ENCODE peak calls at places on chromosomes 11 and 22, in five cellular contexts. O is endothelial cell, A is fibroblast of lung, C is AG10803, W is astrocyte of the spinal cord. S is an unnamed sample.

GRCh38 chr11:2265854-2266585 is 4.4 kb downstream of the ASCL2 start:
- DNase-seq in O (no peak), W (no peak), A (no peak), C (no peak), S (no peak)

GRCh38 chr11:34731596-34731995 is 110.7 kb downstream of the EHF start:
- DNase-seq in W (no peak), O (no peak), C (peak; percentile 1), A (no peak), S (no peak)

GRCh38 chr11:75595511-75595910 is 33.5 kb downstream of the SERPINH1 start:
- DNase-seq in C (no peak), W (no peak), A (no peak), O (no peak), S (no peak)

GRCh38 chr11:19868281-19868821 is 155.7 kb downstream of the NAV2 start:
- DNase-seq in O (no peak), C (peak; percentile 93), W (peak; percentile 75), A (peak; percentile 91), S (no peak)

GRCh38 chr11:37504066-37504611 is 906.1 kb upstream of the RAG2 start:
- DNase-seq in C (peak; percentile 52), A (peak; percentile 68), O (no peak), W (peak; percentile 90), S (peak; percentile 30)

GRCh38 chr11:78109011-78109685 is 29.5 kb upstream of the NDUFC2 start:
- DNase-seq in W (no peak), O (no peak), C (no peak), A (no peak), S (no peak)

GRCh38 chr22:37198290-37199102 is 10.4 kb upstream of the C1QTNF6 start:
- DNase-seq in W (peak; percentile 72), C (peak; percentile 68), A (peak; percentile 67), O (peak; percentile 91), S (peak; percentile 86)

GRCh38 chr11:112485280-112485679 is 224.6 kb upstream of the PLET1 start:
- DNase-seq in C (no peak), W (no peak), A (no peak), O (no peak), S (no peak)

GRCh38 chr11:47003180-47003877 is 66.8 kb downstream of the CSTPP1 start:
- DNase-seq in W (no peak), A (no peak), C (peak; percentile 24), O (no peak), S (no peak)

GRCh38 chr11:2794947-2795346 is 90.6 kb downstream of the CDKN1C start:
- DNase-seq in C (no peak), W (no peak), A (no peak), O (no peak), S (no peak)

GRCh38 chr11:128911239-128911638 is 20.1 kb downstream of the KCNJ5 start:
- DNase-seq in C (no peak), O (no peak), A (no peak), W (no peak), S (no peak)

GRCh38 chr11:107648247-107648646 is 57.3 kb downstream of the ELMOD1 start:
- DNase-seq in O (no peak), W (no peak), C (no peak), A (no peak), S (no peak)

GRCh38 chr11:75637998-75638397 is 30.8 kb downstream of the MAP6 start:
- DNase-seq in A (no peak), W (no peak), O (no peak), C (no peak), S (no peak)

GRCh38 chr11:112639469-112639868 is 321.8 kb upstream of the NCAM1 start:
- DNase-seq in C (no peak), A (no peak), W (no peak), O (no peak), S (no peak)

GRCh38 chr11:119380160-119380815 is 1.2 kb downstream of the USP2 start:
- DNase-seq in C (no peak), W (no peak), O (no peak), A (no peak), S (no peak)

GRCh38 chr11:34149274-34149673 is 43.8 kb downstream of the NAT10 start:
- DNase-seq in A (no peak), C (no peak), W (no peak), O (no peak), S (no peak)

GRCh38 chr11:128575956-128576340 is 11.4 kb downstream of the ETS1 start:
- DNase-seq in O (no peak), C (peak; percentile 51), A (peak; percentile 83), W (peak; percentile 13), S (no peak)

GRCh38 chr11:78268516-78269410 is 80.0 kb downstream of the USP35 start:
- DNase-seq in O (no peak), W (peak; percentile 16), C (peak; percentile 11), A (peak; percentile 25), S (no peak)

GRCh38 chr22:35739642-35740041 is 22.0 kb downstream of the APOL5 start:
- DNase-seq in O (no peak), C (no peak), W (no peak), A (no peak), S (no peak)

GRCh38 chr11:8908099-8908498 is 2.9 kb upstream of the AKIP1 start:
- DNase-seq in O (no peak), A (no peak), W (no peak), C (no peak), S (no peak)

GRCh38 chr11:95831198-95831883 is 41.0 kb downstream of the CEP57 start:
- DNase-seq in O (no peak), A (peak; percentile 78), W (peak; percentile 90), C (peak; percentile 96), S (no peak)

DNA sequence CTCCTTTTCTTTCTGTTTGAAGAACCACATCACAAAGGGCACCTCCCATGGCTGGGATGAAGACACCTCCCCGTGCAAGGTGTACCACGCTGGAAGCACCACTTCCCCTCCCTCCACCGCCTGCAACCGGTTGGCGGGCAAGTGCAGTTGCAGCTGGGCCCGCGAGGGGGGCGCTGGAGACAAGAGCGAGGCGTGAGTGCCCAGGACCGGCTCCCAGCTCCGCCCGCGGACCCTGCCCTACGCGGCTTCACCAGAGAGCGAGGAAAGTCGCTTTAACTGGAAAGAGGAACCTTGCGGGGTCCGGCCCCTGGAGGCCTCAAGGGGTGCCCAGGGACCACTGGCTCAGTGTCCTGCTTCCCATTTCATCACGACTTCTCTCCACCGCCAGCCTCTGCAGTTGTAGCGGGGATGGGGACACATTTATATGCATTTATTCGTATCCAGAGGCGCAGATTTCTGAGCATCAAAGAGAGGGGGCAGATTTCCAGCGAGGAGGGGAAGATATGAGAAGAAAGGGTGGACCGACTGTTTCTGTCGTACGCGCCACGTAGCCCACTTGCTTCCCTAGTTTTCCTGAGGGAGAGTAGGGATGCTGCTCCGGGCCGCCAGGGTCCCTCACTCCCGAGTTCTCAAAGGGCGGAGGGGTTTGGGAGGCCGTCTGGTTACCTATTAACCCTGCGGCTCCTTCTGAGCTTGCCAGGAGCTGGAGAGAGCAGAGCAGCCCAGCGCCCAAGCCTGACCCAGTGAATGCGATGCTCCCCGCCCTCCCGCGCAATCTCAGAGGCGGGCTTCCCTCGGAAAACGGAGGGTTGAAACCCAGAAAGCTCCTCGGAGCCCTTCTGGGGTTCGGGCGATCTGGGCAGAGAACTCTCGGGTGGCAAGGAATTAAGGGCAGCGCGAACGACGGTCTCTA is 3.5 kb downstream of the ESAM start:
- DNase-seq in C (peak; percentile 44), A (peak; percentile 61), W (peak; percentile 59), O (peak; percentile 87), S (peak; percentile 88)
- TF ChIP-seq CTCF in C (peak; percentile 62), A (peak; percentile 67), W (peak; percentile 85), O (peak; percentile 73), S (peak; percentile 81)

DNA sequence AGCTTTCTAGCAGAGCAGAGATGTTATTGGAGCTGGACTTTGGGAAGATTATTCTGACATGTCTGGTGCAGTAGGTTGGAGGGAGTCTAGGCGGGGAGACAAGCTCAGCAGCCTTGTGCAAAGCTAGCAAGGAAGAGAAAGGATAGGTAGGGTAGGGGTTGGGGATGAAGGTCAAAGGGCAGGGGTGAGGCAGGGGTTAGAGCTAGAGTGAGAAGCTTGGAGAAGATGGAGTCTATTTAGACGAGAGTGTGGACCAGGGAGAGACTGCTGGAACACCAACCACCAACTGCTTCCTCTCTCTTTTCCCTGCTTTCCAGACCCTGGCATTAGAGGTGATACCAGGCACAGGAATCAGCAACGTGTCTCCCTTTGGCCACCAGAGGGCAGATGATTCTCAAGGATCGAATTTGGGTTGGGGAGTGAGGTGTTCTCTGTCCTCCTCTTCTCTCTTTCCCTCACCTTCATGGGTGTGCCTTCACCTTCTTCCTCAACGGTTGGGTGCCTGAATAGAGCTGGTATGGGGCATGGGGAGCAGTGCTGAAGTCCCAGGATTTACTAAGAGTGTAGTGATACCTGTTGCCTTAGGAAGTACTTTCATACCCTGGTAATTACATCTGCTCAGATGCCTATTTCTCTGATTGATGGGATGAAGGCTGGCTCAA is 1.8 kb upstream of the MARK2 start:
- DNase-seq in C (peak; percentile 65), W (peak; percentile 64), A (peak; percentile 74), O (peak; percentile 74), S (peak; percentile 75)
- TF ChIP-seq CTCF in C (peak; percentile 96), W (peak; percentile 88), A (peak; percentile 96), O (peak; percentile 80), S (peak; percentile 60)

GRCh38 chr11:45045692-45046471 is 95.2 kb upstream of the TP53I11 start:
- DNase-seq in C (peak; percentile 72), A (peak; percentile 56), O (peak; percentile 30), W (peak; percentile 13), S (no peak)
- TF ChIP-seq CTCF in C (no peak), A (peak; percentile 5), O (no peak), W (no peak), S (no peak)

DNA sequence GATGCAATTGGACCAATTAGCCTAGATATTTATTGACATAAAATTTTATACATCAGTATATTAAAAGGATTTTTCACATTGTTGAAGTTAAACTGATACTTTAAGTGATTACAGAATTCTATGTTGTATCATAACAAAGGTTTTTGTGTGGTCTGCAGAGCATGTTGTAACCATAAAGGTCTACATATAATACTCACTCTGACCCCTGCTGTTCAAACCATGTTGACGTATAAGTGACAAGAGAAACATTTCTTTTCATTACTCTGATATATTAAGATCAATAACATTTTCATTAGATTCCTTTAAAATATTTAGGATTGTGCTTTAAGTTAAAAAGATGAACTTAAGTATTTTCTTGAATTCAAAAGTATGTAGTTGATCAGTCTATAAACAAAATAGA is 63.9 kb downstream of the GAS2 start:
- DNase-seq in W (no peak), C (no peak), A (peak; percentile 23), O (no peak), S (peak; percentile 6)
- TF ChIP-seq CTCF in W (no peak), C (peak; percentile 20), A (no peak), O (peak; percentile 15), S (no peak)

S was measured in GM20000.